ENCODE peak calls at places on chromosomes 6 and 20, in five cellular contexts. X is astrocyte, Z is mesendoderm, O is neuronal stem cell, G is PC-3. D is an unnamed sample.
A peak's percentile ranks its signal among the peaks of the same experiment; 100 is the strongest.

GRCh38 chr6:168291450-168291849 is 28.1 kb downstream of the DACT2 start:
- DNase-seq in O (no peak), Z (no peak), X (no peak), G (no peak), D (no peak)

GRCh38 chr6:30007132-30007764 is 53.8 kb upstream of the POLR1H start:
- DNase-seq in O (no peak), G (no peak), Z (peak; percentile 29), X (no peak), D (no peak)

GRCh38 chr6:35203152-35203670 is 10.5 kb upstream of the SCUBE3 start:
- DNase-seq in X (no peak), Z (no peak), G (peak; percentile 64), O (no peak), D (no peak)

GRCh38 chr20:20267685-20268429 is 100.0 kb upstream of the INSM1 start:
- DNase-seq in X (no peak), Z (peak; percentile 16), G (no peak), O (no peak), D (no peak)

GRCh38 chr6:79421001-79421411 is 116.2 kb downstream of the LCA5 start:
- DNase-seq in X (peak; percentile 40), G (no peak), O (no peak), Z (no peak), D (no peak)

GRCh38 chr6:143556529-143556928 is 45.0 kb upstream of the FUCA2 start:
- DNase-seq in X (peak; percentile 92), Z (peak; percentile 87), G (no peak), O (no peak), D (no peak)

GRCh38 chr20:19210426-19211155 is 1.9 kb upstream of the SLC24A3 start:
- DNase-seq in G (no peak), O (no peak), Z (no peak), X (no peak), D (no peak)

GRCh38 chr20:40331699-40332098 is 357.3 kb downstream of the MAFB start:
- DNase-seq in X (no peak), O (no peak), G (no peak), Z (no peak), D (no peak)

GRCh38 chr6:36544228-36544627 is 3.1 kb downstream of the STK38 start:
- DNase-seq in Z (no peak), G (peak; percentile 31), X (no peak), O (no peak), D (peak; percentile 42)

GRCh38 chr20:17327185-17327780 is 100.4 kb downstream of the PCSK2 start:
- DNase-seq in G (no peak), Z (no peak), O (no peak), X (no peak), D (no peak)

GRCh38 chr6:143806282-143807102 is 36.6 kb upstream of the LTV1 start:
- DNase-seq in Z (no peak), O (no peak), G (peak; percentile 25), X (peak; percentile 82), D (no peak)

GRCh38 chr6:127176175-127176574 is 57.7 kb downstream of the RSPO3 start:
- DNase-seq in O (no peak), G (no peak), X (peak; percentile 64), Z (peak; percentile 22), D (no peak)

GRCh38 chr6:81023007-81023582 is 729.4 kb downstream of the TENT5A start:
- DNase-seq in G (peak; percentile 30), Z (peak; percentile 72), X (no peak), O (peak; percentile 6), D (no peak)

GRCh38 chr20:49696594-49696993 is 17.1 kb downstream of the B4GALT5 start:
- DNase-seq in X (no peak), Z (no peak), O (no peak), G (no peak), D (no peak)

GRCh38 chr6:144559865-144560603 is 274.9 kb downstream of the UTRN start:
- DNase-seq in X (peak; percentile 53), G (no peak), Z (no peak), O (peak; percentile 5), D (peak; percentile 71)

GRCh38 chr6:77816766-77817270 is 164.0 kb downstream of the MEI4 start:
- DNase-seq in O (no peak), Z (no peak), G (no peak), X (no peak), D (no peak)

GRCh38 chr6:34146801-34147592 is 1.1 kb upstream of the GRM4 start:
- DNase-seq in O (no peak), G (peak; percentile 41), X (peak; percentile 64), Z (no peak), D (no peak)

GRCh38 chr6:2764610-2765165 is 505 bp upstream of the WRNIP1 start:
- DNase-seq in G (peak; percentile 56), Z (peak; percentile 69), O (no peak), X (peak; percentile 65), D (peak; percentile 65)

GRCh38 chr20:54084727-54085368 is 14.5 kb upstream of the BCAS1 start:
- DNase-seq in O (no peak), G (peak; percentile 92), Z (no peak), X (no peak), D (no peak)

GRCh38 chr6:166626177-166627038 is 643 bp downstream of the RPS6KA2 start:
- DNase-seq in X (no peak), G (peak; percentile 36), Z (peak; percentile 80), O (peak; percentile 17), D (no peak)

GRCh38 chr6:30782425-30783014 is 38.2 kb upstream of the IER3 start:
- DNase-seq in O (no peak), Z (no peak), G (peak; percentile 95), X (peak; percentile 72), D (no peak)

GRCh38 chr6:43941174-43941573 is 171.2 kb downstream of the VEGFA start:
- DNase-seq in O (no peak), G (no peak), Z (no peak), X (no peak), D (peak; percentile 2)

GRCh38 chr6:25652007-25652515 is at the start of gene SCGN:
- DNase-seq in G (peak; percentile 58), X (peak; percentile 45), O (peak; percentile 81), Z (peak; percentile 91), D (peak; percentile 17)

GRCh38 chr6:6764764-6765434 is 176.4 kb downstream of the LY86 start:
- DNase-seq in G (no peak), Z (no peak), X (no peak), O (no peak), D (no peak)

GRCh38 chr6:96211341-96211740 is 195.6 kb downstream of the FUT9 start:
- DNase-seq in O (no peak), G (no peak), Z (no peak), X (no peak), D (no peak)

GRCh38 chr6:113488061-113488460 is 369.1 kb upstream of the MARCKS start:
- DNase-seq in Z (no peak), O (no peak), X (no peak), G (no peak), D (no peak)

GRCh38 chr6:111952326-111952725 is 79.1 kb upstream of the FYN start:
- DNase-seq in X (no peak), G (no peak), O (no peak), Z (no peak), D (no peak)

GRCh38 chr6:99960027-99960426 is 34.0 kb downstream of the MCHR2 start:
- DNase-seq in O (no peak), G (no peak), Z (no peak), X (no peak), D (no peak)

GRCh38 chr6:118980063-118980462 is 45.1 kb upstream of the MCM9 start:
- DNase-seq in Z (peak; percentile 13), G (no peak), O (no peak), X (no peak), D (no peak)

GRCh38 chr6:149933036-149933435 is 8.8 kb upstream of the ULBP2 start:
- DNase-seq in X (no peak), O (no peak), G (no peak), Z (no peak), D (no peak)

GRCh38 chr6:149934249-149935156 is 7.3 kb upstream of the ULBP2 start:
- DNase-seq in O (peak; percentile 61), X (peak; percentile 43), G (peak; percentile 83), Z (peak; percentile 73), D (peak; percentile 67)

GRCh38 chr6:149929422-149929821 is 6.5 kb upstream of the RAET1G start:
- DNase-seq in X (no peak), O (no peak), Z (peak; percentile 28), G (peak; percentile 20), D (peak; percentile 23)

GRCh38 chr6:149933461-149933860 is 8.4 kb upstream of the ULBP2 start:
- DNase-seq in Z (no peak), X (no peak), O (no peak), G (no peak), D (no peak)

DNA sequence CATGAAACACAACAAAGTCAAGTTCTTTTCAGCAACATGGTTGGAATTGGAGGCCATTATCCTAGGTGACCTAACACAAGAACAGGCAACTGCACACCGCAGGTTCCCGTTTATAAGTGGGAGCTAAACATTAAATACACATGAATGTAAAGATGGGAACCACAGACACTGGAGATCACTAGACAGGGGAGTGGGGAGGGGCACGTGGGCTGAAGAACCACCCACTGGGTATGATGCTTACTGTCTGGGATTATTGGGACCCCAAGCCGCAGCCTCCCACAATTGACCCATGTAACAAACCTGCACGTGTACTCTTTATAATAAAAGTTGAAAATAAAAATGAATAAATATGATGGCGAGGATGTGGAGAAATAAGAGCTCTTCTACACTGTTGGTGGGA is 8.6 kb upstream of the RAET1G start:
- DNase-seq in G (no peak), Z (no peak), X (no peak), O (no peak), D (no peak)
- H3K27me3 ChIP-seq in G (no peaks in the 10 kb centered on the region), Z (peaks cover 3% of the 10 kb centered on the region), X (peaks cover 58% of the 10 kb centered on the region), O (no peaks in the 10 kb centered on the region), D (peaks cover 31% of the 10 kb centered on the region)

GRCh38 chr20:33602826-33603590 is 59.1 kb upstream of the C20orf144 start:
- DNase-seq in G (no peak), O (no peak), X (peak; percentile 25), Z (no peak), D (no peak)
- H3K4me2 ChIP-seq in G (no peak overlapping the region), O (no peak overlapping the region), X (no peak overlapping the region), Z (no peak overlapping the region), D (no peak overlapping the region)

GRCh38 chr20:15900443-15900842 is 672.8 kb downstream of the KIF16B start:
- DNase-seq in X (peak; percentile 2), O (no peak), G (peak; percentile 83), Z (no peak), D (no peak)

GRCh38 chr20:15895126-15895525 is 678.1 kb downstream of the KIF16B start:
- DNase-seq in Z (no peak), X (no peak), G (no peak), O (no peak), D (no peak)

GRCh38 chr20:15895560-15896084 is 677.6 kb downstream of the KIF16B start:
- DNase-seq in Z (no peak), X (no peak), G (no peak), O (no peak), D (peak; percentile 24)

GRCh38 chr20:15902493-15902892 is 670.8 kb downstream of the KIF16B start:
- DNase-seq in Z (peak; percentile 64), O (no peak), G (peak; percentile 48), X (no peak), D (peak; percentile 26)

DNA sequence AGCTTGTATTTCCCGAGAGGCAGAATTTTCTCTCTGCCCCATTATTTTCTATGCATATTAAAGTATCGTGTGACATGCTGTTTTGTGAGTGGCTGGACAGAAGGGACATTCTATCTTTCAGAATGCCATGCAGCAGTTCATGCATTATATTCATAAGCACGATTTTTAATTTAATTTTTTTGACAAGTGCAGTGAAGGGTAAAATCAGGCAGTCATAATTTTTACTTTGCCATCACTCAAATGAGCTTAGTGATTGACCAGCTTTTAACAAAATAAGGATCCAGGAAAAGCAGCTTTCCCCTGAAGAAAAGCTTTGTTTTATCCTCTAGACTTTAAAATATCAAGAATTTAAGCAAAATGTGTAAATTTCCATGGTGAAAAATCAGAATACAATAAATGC is 673.3 kb downstream of the KIF16B start:
- DNase-seq in X (no peak), O (no peak), G (no peak), Z (no peak), D (no peak)
- H3K9ac ChIP-seq in X (no peak overlapping the region), O (no peak overlapping the region), G (no peak overlapping the region), Z (no peak overlapping the region), D (no peak overlapping the region)

GRCh38 chr6:165244524-165245247 is 64.7 kb downstream of the C6orf118 start:
- DNase-seq in X (no peak), G (no peak), O (no peak), Z (peak; percentile 31), D (peak; percentile 67)
- H3K27me3 ChIP-seq in X (no peaks in the 10 kb centered on the region), G (no peaks in the 10 kb centered on the region), O (no peaks in the 10 kb centered on the region), Z (no peaks in the 10 kb centered on the region), D (no peaks in the 10 kb centered on the region)